ENCODE peak calls at places on chromosomes 4 and X, in five cellular contexts. One of them, this sample, is unnamed.

GRCh38 chr4:31108762-31109161 is 388.6 kb downstream of the PCDH7 start:
- DNase-seq in body of pancreas: no peak
- DNase-seq in endothelial cell of umbilical vein: no peak
- DNase-seq in right lobe of liver: no peak
- DNase-seq in MM.1S: no peak
- DNase-seq in this sample: no peak

GRCh38 chr4:85953651-85954018 is 406.2 kb downstream of the MAPK10 start:
- DNase-seq in endothelial cell of umbilical vein: peak; percentile 63
- DNase-seq in body of pancreas: no peak
- DNase-seq in right lobe of liver: no peak
- DNase-seq in MM.1S: no peak
- DNase-seq in this sample: no peak

GRCh38 chrX:116318672-116319071 is 117.7 kb upstream of the SLC6A14 start:
- DNase-seq in right lobe of liver: no peak
- DNase-seq in endothelial cell of umbilical vein: no peak
- DNase-seq in MM.1S: no peak
- DNase-seq in body of pancreas: no peak
- DNase-seq in this sample: no peak

GRCh38 chr4:38867478-38868054 is at the start of gene FAM114A1:
- DNase-seq in right lobe of liver: peak; percentile 93
- DNase-seq in body of pancreas: peak; percentile 85
- DNase-seq in MM.1S: peak; percentile 73
- DNase-seq in endothelial cell of umbilical vein: peak; percentile 80
- DNase-seq in this sample: peak; percentile 89

GRCh38 chrX:118971552-118971951 is 2.9 kb upstream of the LONRF3 start:
- DNase-seq in MM.1S: no peak
- DNase-seq in endothelial cell of umbilical vein: no peak
- DNase-seq in body of pancreas: no peak
- DNase-seq in right lobe of liver: no peak
- DNase-seq in this sample: no peak

GRCh38 chrX:50707376-50707775 is 106.6 kb downstream of the SHROOM4 start:
- DNase-seq in body of pancreas: no peak
- DNase-seq in MM.1S: peak; percentile 8
- DNase-seq in endothelial cell of umbilical vein: peak; percentile 21
- DNase-seq in right lobe of liver: no peak
- DNase-seq in this sample: no peak

GRCh38 chr4:149493492-149493891 is 322.2 kb downstream of the IQCM start:
- DNase-seq in MM.1S: no peak
- DNase-seq in body of pancreas: no peak
- DNase-seq in right lobe of liver: no peak
- DNase-seq in endothelial cell of umbilical vein: no peak
- DNase-seq in this sample: no peak

GRCh38 chrX:131830400-131831184 is 192.5 kb upstream of the STK26 start:
- DNase-seq in endothelial cell of umbilical vein: peak; percentile 82
- DNase-seq in right lobe of liver: no peak
- DNase-seq in body of pancreas: peak; percentile 84
- DNase-seq in MM.1S: peak; percentile 92
- DNase-seq in this sample: peak; percentile 62

GRCh38 chrX:80817002-80817401 is 7.3 kb upstream of the BRWD3 start:
- DNase-seq in body of pancreas: no peak
- DNase-seq in endothelial cell of umbilical vein: peak; percentile 18
- DNase-seq in MM.1S: no peak
- DNase-seq in right lobe of liver: no peak
- DNase-seq in this sample: no peak

DNA sequence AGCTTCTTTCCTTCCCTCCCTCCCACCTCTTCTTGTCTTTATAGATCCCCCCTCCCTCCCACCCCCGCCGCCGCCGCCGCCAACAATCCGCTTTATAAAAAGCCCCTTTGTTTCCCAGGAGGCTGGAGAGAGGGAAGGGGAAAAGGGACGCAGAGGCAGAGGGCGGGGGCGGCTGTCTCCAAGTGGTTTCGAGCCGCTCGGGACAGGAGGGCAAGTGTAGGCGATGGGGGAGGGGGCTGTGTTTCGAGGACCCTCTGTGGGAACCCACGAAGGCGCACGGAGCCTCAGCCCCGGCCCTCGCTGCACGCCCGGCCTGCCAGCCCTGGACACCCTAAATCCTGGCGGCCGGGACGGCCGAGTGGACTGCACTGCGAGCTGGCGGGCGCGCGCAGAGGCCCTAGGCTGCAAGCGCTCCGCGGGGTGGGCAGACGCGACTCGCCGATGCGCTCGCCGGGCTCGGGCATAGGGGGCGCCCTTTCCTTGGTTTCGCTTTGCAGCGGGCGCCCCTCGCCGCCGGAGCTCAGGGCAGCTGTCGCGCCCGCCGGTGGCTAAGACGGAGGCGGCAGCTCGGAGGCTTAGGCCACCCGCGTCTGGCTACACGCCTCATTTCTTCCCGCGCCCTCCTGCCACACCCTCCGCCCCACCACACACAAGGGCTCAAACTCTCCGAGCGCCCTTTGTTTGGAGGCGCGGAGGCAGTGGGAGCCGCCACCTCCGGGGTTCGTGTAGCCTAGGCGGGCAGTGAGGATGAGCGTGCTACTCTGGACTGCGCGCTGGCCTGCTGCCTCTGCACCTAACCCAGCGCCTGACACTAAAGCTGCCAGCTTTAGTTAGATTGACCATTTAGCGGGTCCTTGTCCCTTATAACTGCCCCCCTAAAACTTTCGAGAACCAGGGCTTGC is 2.2 kb downstream of the MAMLD1 start:
- DNase-seq in right lobe of liver: peak; percentile 80
- DNase-seq in endothelial cell of umbilical vein: peak; percentile 62
- DNase-seq in MM.1S: peak; percentile 46
- DNase-seq in body of pancreas: peak; percentile 71
- DNase-seq in this sample: peak; percentile 55
- H3K4me3 ChIP-seq in right lobe of liver: peak overlapping the region; percentile 41
- H3K4me3 ChIP-seq in endothelial cell of umbilical vein: peak overlapping the region; percentile 46
- H3K4me3 ChIP-seq in MM.1S: peak overlapping the region; percentile 60
- H3K4me3 ChIP-seq in body of pancreas: peak overlapping the region; percentile 25
- H3K4me3 ChIP-seq in this sample: no peak overlapping the region

DNA sequence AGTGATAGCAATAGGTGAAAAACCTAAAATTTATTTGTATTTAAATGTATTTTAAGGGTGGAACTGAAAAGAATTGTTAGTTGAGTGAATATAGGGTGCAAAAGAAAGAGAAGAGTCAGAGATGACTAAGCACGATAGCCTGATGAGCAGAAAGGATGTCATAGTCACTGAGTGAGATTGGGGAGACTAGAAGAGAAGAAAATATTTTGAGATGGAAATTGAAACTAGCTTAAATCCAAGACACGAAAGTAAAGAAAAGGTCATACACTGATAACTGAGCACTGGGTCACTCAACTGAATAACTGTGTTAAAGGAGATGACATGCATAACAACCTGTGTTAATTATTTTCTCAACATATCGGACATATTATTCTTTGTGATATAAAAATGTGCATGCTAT is 55.5 kb downstream of the SPANXN4 start:
- DNase-seq in right lobe of liver: no peak
- DNase-seq in endothelial cell of umbilical vein: no peak
- DNase-seq in MM.1S: peak; percentile 70
- DNase-seq in body of pancreas: no peak
- DNase-seq in this sample: no peak
- H3K9me3 ChIP-seq in right lobe of liver: no peaks in the 10 kb centered on the region
- H3K9me3 ChIP-seq in endothelial cell of umbilical vein: no peaks in the 10 kb centered on the region
- H3K9me3 ChIP-seq in MM.1S: no peaks in the 10 kb centered on the region
- H3K9me3 ChIP-seq in body of pancreas: no peaks in the 10 kb centered on the region
- H3K9me3 ChIP-seq in this sample: no peaks in the 10 kb centered on the region

GRCh38 chr4:89125901-89126435 is 14.6 kb downstream of the TIGD2 start:
- DNase-seq in body of pancreas: no peak
- DNase-seq in MM.1S: no peak
- DNase-seq in right lobe of liver: no peak
- DNase-seq in endothelial cell of umbilical vein: no peak
- DNase-seq in this sample: no peak

GRCh38 chr4:89121711-89122387 is 10.5 kb downstream of the TIGD2 start:
- DNase-seq in body of pancreas: no peak
- DNase-seq in endothelial cell of umbilical vein: no peak
- DNase-seq in MM.1S: no peak
- DNase-seq in right lobe of liver: no peak
- DNase-seq in this sample: no peak

GRCh38 chr4:89119836-89120235 is 8.5 kb downstream of the TIGD2 start:
- DNase-seq in body of pancreas: no peak
- DNase-seq in MM.1S: no peak
- DNase-seq in right lobe of liver: no peak
- DNase-seq in endothelial cell of umbilical vein: no peak
- DNase-seq in this sample: no peak

GRCh38 chr4:89119166-89119565 is 7.8 kb downstream of the TIGD2 start:
- DNase-seq in MM.1S: no peak
- DNase-seq in endothelial cell of umbilical vein: no peak
- DNase-seq in right lobe of liver: no peak
- DNase-seq in body of pancreas: no peak
- DNase-seq in this sample: no peak

GRCh38 chr4:89123418-89123817 is 12.1 kb downstream of the TIGD2 start:
- DNase-seq in endothelial cell of umbilical vein: no peak
- DNase-seq in body of pancreas: no peak
- DNase-seq in MM.1S: no peak
- DNase-seq in right lobe of liver: no peak
- DNase-seq in this sample: no peak
- H3K4me3 ChIP-seq in endothelial cell of umbilical vein: no peak overlapping the region
- H3K4me3 ChIP-seq in body of pancreas: no peak overlapping the region
- H3K4me3 ChIP-seq in MM.1S: no peak overlapping the region
- H3K4me3 ChIP-seq in right lobe of liver: no peak overlapping the region
- H3K4me3 ChIP-seq in this sample: no peak overlapping the region

GRCh38 chrX:57771689-57772088 is 91.6 kb upstream of the NLRP2B start:
- DNase-seq in right lobe of liver: no peak
- DNase-seq in endothelial cell of umbilical vein: no peak
- DNase-seq in MM.1S: no peak
- DNase-seq in body of pancreas: no peak
- DNase-seq in this sample: no peak
- H3K9me3 ChIP-seq in right lobe of liver: no peaks in the 10 kb centered on the region
- H3K9me3 ChIP-seq in endothelial cell of umbilical vein: no peaks in the 10 kb centered on the region
- H3K9me3 ChIP-seq in MM.1S: no peaks in the 10 kb centered on the region
- H3K9me3 ChIP-seq in body of pancreas: no peaks in the 10 kb centered on the region
- H3K9me3 ChIP-seq in this sample: no peaks in the 10 kb centered on the region